ENCODE peak calls at places on chromosomes 13 and 19, in eight cellular contexts. J, U, G, V, I, B, T and P are unnamed samples. For H3K36me3 and H3K27me3, the result is how much of the 10 kb centered on the place peaks cover.

GRCh38 chr19:19505669-19506326 is 9.6 kb downstream of the TSSK6 start:
- DNase-seq in J (no peak), U (no peak), G (no peak), V (no peak), I (no peak), B (no peak), T (no peak), P (no peak)

GRCh38 chr13:32941368-32941767 is 74.9 kb upstream of the KL start:
- DNase-seq in J (peak), U (no peak), G (no peak), V (no peak), I (no peak), B (no peak), T (peak), P (no peak)

GRCh38 chr13:54162069-54162468 is 1133.5 kb downstream of the OLFM4 start:
- DNase-seq in J (no peak), U (no peak), G (no peak), V (no peak), I (no peak), B (no peak), T (no peak), P (no peak)

GRCh38 chr13:45422731-45423130 is 4.6 kb upstream of the SLC25A30 start:
- DNase-seq in J (no peak), U (no peak), G (no peak), V (no peak), I (no peak), B (no peak), T (no peak), P (no peak)

GRCh38 chr19:16217671-16218464 is 20.2 kb downstream of the AP1M1 start:
- DNase-seq in J (no peak), U (no peak), G (no peak), V (no peak), I (no peak), B (no peak), T (no peak), P (peak)

GRCh38 chr19:10625003-10625761 is at the start of gene SLC44A2:
- DNase-seq in J (peak), U (peak), G (peak), V (no peak), I (peak), B (peak), T (peak), P (peak)

GRCh38 chr13:28586585-28587540 is 72.1 kb upstream of the POMP start:
- DNase-seq in J (no peak), U (no peak), G (no peak), V (no peak), I (no peak), B (no peak), T (no peak), P (peak)

GRCh38 chr13:101049166-101049850 is 367.0 kb downstream of the NALCN start:
- DNase-seq in J (no peak), U (no peak), G (no peak), V (no peak), I (no peak), B (no peak), T (no peak), P (no peak)

GRCh38 chr13:93080587-93080986 is 146.0 kb upstream of the GPC6 start:
- DNase-seq in J (peak), U (no peak), G (no peak), V (no peak), I (no peak), B (no peak), T (peak), P (no peak)

GRCh38 chr13:40194204-40194806 is 472.1 kb downstream of the FOXO1 start:
- DNase-seq in J (peak), U (no peak), G (no peak), V (no peak), I (no peak), B (no peak), T (no peak), P (no peak)

GRCh38 chr13:33279898-33280549 is 5.5 kb downstream of the STARD13 start:
- DNase-seq in J (peak), U (no peak), G (peak), V (no peak), I (no peak), B (no peak), T (peak), P (no peak)

GRCh38 chr13:110116072-110116487 is 190.9 kb downstream of the COL4A1 start:
- DNase-seq in J (peak), U (peak), G (peak), V (peak), I (peak), B (peak), T (no peak), P (peak)

GRCh38 chr13:26727122-26727521 is 33.5 kb downstream of the GPR12 start:
- DNase-seq in J (no peak), U (no peak), G (no peak), V (no peak), I (no peak), B (no peak), T (no peak), P (no peak)

GRCh38 chr19:41350735-41351338 is 2.9 kb downstream of the TGFB1 start:
- DNase-seq in J (peak), U (no peak), G (no peak), V (no peak), I (no peak), B (no peak), T (no peak), P (peak)

GRCh38 chr13:32040689-32041088 is 9.1 kb downstream of the FRY start:
- DNase-seq in J (no peak), U (no peak), G (no peak), V (no peak), I (no peak), B (no peak), T (no peak), P (no peak)

GRCh38 chr19:8566855-8567254 is 10.4 kb downstream of the MYO1F start:
- DNase-seq in J (peak), U (no peak), G (no peak), V (no peak), I (no peak), B (no peak), T (no peak), P (no peak)

GRCh38 chr19:33292595-33293254 is 9.6 kb downstream of the CEBPA start:
- DNase-seq in J (peak), U (no peak), G (no peak), V (no peak), I (no peak), B (no peak), T (no peak), P (peak)
- H3K4me3 ChIP-seq in J (no peak), U (no peak), G (no peak), V (no peak), I (peak), B (no peak), T (no peak), P (no peak)

DNA sequence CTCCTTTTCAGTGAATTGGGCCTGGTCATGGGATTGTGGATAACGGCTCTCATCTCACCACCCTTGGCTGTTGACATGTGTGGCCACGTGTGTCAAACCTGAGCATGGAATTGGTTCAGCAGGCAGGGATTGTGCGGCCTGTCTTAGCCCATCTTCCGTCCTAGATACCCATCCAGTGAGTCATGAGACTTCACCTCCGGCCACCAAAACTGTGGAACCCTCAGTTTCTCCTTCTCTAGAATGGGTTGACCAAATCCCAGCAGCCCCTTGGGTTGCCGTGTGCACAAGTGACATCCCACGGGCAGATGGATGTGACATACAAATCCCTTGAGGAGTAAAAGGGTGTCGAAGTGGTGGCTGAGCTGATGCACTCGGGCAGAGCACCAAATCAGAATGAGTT is 6.7 kb downstream of the GGN start:
- DNase-seq in J (no peak), U (no peak), G (no peak), V (no peak), I (no peak), B (no peak), T (no peak), P (no peak)
- H3K36me3 ChIP-seq in J (under half), U (half or more), G (under half), V (half or more), I (half or more), B (half or more), T (half or more), P (under half)

GRCh38 chr19:49264258-49264657 is 60.7 kb downstream of the SLC6A16 start:
- DNase-seq in J (no peak), U (no peak), G (no peak), V (no peak), I (no peak), B (no peak), T (no peak), P (no peak)
- H3K27me3 ChIP-seq in J (under half), U (under half), G (under half), V (under half), I (under half), B (under half), T (under half), P (under half)

GRCh38 chr19:4075373-4075772 is 8.7 kb upstream of the ZBTB7A start:
- DNase-seq in J (no peak), U (peak), G (no peak), V (no peak), I (no peak), B (no peak), T (peak), P (no peak)

GRCh38 chr19:4077800-4078683 is 11.3 kb upstream of the ZBTB7A start:
- DNase-seq in J (peak), U (peak), G (peak), V (no peak), I (peak), B (no peak), T (no peak), P (peak)

GRCh38 chr19:4080473-4080872 is 13.8 kb upstream of the ZBTB7A start:
- DNase-seq in J (no peak), U (no peak), G (no peak), V (no peak), I (no peak), B (no peak), T (no peak), P (no peak)

GRCh38 chr19:4081441-4082129 is 14.9 kb upstream of the ZBTB7A start:
- DNase-seq in J (peak), U (no peak), G (no peak), V (no peak), I (no peak), B (no peak), T (no peak), P (no peak)

DNA sequence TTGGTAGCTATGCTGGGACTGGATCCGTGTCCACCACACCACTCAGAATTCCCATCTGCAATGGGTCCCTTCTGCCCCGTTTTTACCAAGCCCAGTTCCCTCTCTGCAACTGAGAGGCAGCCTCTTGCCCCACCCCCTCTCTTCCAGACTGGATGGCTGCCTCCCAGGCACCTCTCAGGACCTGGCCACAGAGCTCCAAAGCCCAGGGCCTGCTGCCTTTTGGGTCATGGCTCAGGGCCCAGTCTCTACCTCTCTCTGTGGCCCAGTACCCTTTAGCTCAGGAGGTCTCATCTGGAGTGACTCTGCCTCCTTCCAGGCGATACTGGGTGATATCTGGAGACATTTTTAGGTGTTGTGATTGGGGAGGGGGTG is 10.3 kb upstream of the ZBTB7A start:
- DNase-seq in J (no peak), U (peak), G (no peak), V (no peak), I (no peak), B (no peak), T (no peak), P (no peak)
- H3K4me3 ChIP-seq in J (no peak), U (no peak), G (no peak), V (no peak), I (no peak), B (no peak), T (no peak), P (no peak)